ENCODE peak calls at places on chromosomes 13 and 19, in nine cellular contexts. J is stomach; Z is cardiac muscle cell; D is HCEC 1CT; G is NCI-H146; X is suprapubic skin; E is CD8-positive, alpha-beta memory T cell; F is NCI-H1105 treated with DMSO at 0.1 percent for 48 hours; P is activated CD4-positive, alpha-beta T cell treated with anti-CD3 and anti-CD28 coated beads, Interleukin-2, amount 10 ng/mL, durations not matched to agents 7 days and 5 days. Y is an unnamed sample.

GRCh38 chr19:33580026-33580644 is 41.6 kb upstream of the CHST8 start:
- DNase-seq in J (peak), Z (no peak), D (no peak), G (no peak), X (no peak), E (no peak), F (no peak), P (no peak), Y (no peak)

GRCh38 chr13:74064805-74065204 is 69.4 kb downstream of the KLF12 start:
- DNase-seq in J (no peak), Z (no peak), D (peak), G (no peak), X (no peak), E (no peak), F (no peak), P (no peak), Y (no peak)

GRCh38 chr13:39385621-39386231 is 217.3 kb downstream of the LHFPL6 start:
- DNase-seq in J (no peak), Z (peak), D (no peak), G (peak), X (no peak), E (no peak), F (peak), P (no peak), Y (no peak)

GRCh38 chr19:17687857-17688784 is at the start of gene UNC13A:
- DNase-seq in J (peak), Z (peak), D (no peak), G (peak), X (no peak), E (peak), F (peak), P (peak), Y (peak)

GRCh38 chr19:10018219-10018618 is 4.9 kb downstream of the RDH8 start:
- DNase-seq in J (no peak), Z (no peak), D (peak), G (no peak), X (no peak), E (no peak), F (no peak), P (no peak), Y (no peak)

GRCh38 chr13:111363121-111363520 is 42.7 kb downstream of the TEX29 start:
- DNase-seq in J (no peak), Z (no peak), D (no peak), G (no peak), X (no peak), E (no peak), F (no peak), P (no peak), Y (no peak)

GRCh38 chr19:4233282-4233853 is 4.0 kb downstream of the EBI3 start:
- DNase-seq in J (peak), Z (peak), D (no peak), G (no peak), X (no peak), E (peak), F (no peak), P (peak), Y (no peak)

GRCh38 chr19:39196320-39196719 is 444 bp upstream of the NCCRP1 start:
- DNase-seq in J (no peak), Z (no peak), D (no peak), G (no peak), X (no peak), E (no peak), F (no peak), P (no peak), Y (no peak)

GRCh38 chr19:31111741-31112140 is 237.5 kb downstream of the TSHZ3 start:
- DNase-seq in J (no peak), Z (no peak), D (no peak), G (no peak), X (no peak), E (no peak), F (no peak), P (no peak), Y (no peak)

GRCh38 chr19:15977690-15978089 is 28.9 kb downstream of the OR10H4 start:
- DNase-seq in J (no peak), Z (no peak), D (no peak), G (no peak), X (no peak), E (no peak), F (no peak), P (no peak), Y (no peak)

GRCh38 chr13:93794197-93794885 is 567.7 kb downstream of the GPC6 start:
- DNase-seq in J (no peak), Z (no peak), D (peak), G (no peak), X (no peak), E (no peak), F (no peak), P (peak), Y (no peak)

GRCh38 chr13:97117388-97117910 is 104.7 kb upstream of the MBNL2 start:
- DNase-seq in J (no peak), Z (no peak), D (no peak), G (no peak), X (no peak), E (no peak), F (no peak), P (no peak), Y (no peak)

GRCh38 chr19:31223805-31224534 is 125.3 kb downstream of the TSHZ3 start:
- DNase-seq in J (no peak), Z (peak), D (peak), G (no peak), X (no peak), E (no peak), F (no peak), P (no peak), Y (no peak)

GRCh38 chr19:58243351-58243750 is 14.6 kb downstream of the ZNF544 start:
- DNase-seq in J (no peak), Z (no peak), D (no peak), G (no peak), X (no peak), E (no peak), F (no peak), P (no peak), Y (no peak)

GRCh38 chr13:72983085-72983768 is 75.6 kb upstream of the KLF5 start:
- DNase-seq in J (peak), Z (peak), D (peak), G (no peak), X (no peak), E (no peak), F (no peak), P (no peak), Y (no peak)

GRCh38 chr13:110702591-110703526 is 3.1 kb downstream of the CARS2 start:
- DNase-seq in J (no peak), Z (peak), D (peak), G (no peak), X (peak), E (no peak), F (no peak), P (no peak), Y (no peak)

GRCh38 chr19:17107546-17108452 is 32.2 kb downstream of the MYO9B start:
- DNase-seq in J (peak), Z (peak), D (peak), G (peak), X (peak), E (no peak), F (no peak), P (no peak), Y (no peak)

GRCh38 chr13:29073762-29074161 is 253.6 kb downstream of the MTUS2 start:
- DNase-seq in J (no peak), Z (no peak), D (no peak), G (no peak), X (no peak), E (no peak), F (no peak), P (no peak), Y (no peak)

GRCh38 chr19:56147307-56147706 is 6.2 kb downstream of the ZNF444 start:
- DNase-seq in J (no peak), Z (no peak), D (no peak), G (no peak), X (no peak), E (no peak), F (no peak), P (no peak), Y (no peak)

GRCh38 chr19:16885166-16885565 is 3.6 kb upstream of the F2RL3 start:
- DNase-seq in J (no peak), Z (peak), D (no peak), G (no peak), X (no peak), E (no peak), F (no peak), P (no peak), Y (no peak)

GRCh38 chr13:85137516-85137915 is 661.7 kb downstream of the SLITRK6 start:
- DNase-seq in J (no peak), Z (no peak), D (no peak), G (peak), X (no peak), E (no peak), F (no peak), P (no peak), Y (no peak)

GRCh38 chr13:77868717-77869116 is 49.9 kb downstream of the EDNRB start:
- DNase-seq in J (no peak), Z (no peak), D (peak), G (no peak), X (no peak), E (no peak), F (no peak), P (no peak), Y (no peak)

GRCh38 chr13:20525144-20525600 is 485 bp downstream of the CRYL1 start:
- DNase-seq in J (peak), Z (peak), D (no peak), G (peak), X (peak), E (no peak), F (peak), P (peak), Y (no peak)

GRCh38 chr19:8640402-8641004 is 10.1 kb downstream of the NFILZ start:
- DNase-seq in J (peak), Z (peak), D (no peak), G (no peak), X (peak), E (no peak), F (no peak), P (no peak), Y (no peak)

Y was measured in cerebellar nuclear complex.